ENCODE peak calls at places on chromosomes 3 and 15, in six cellular contexts. Z is CD8-positive, alpha-beta T cell; T is keratinocyte; K is A549; F is IMR-90; B is psoas muscle. U is an unnamed sample.

GRCh38 chr3:53104762-53105161 is 25.5 kb downstream of the RFT1 start:
- DNase-seq in B (no peak), K (no peak), T (no peak), F (no peak), Z (no peak), U (peak)

GRCh38 chr15:84598993-84599392 is 1.8 kb upstream of the ZSCAN2 start:
- DNase-seq in B (no peak), K (peak), Z (no peak), T (no peak), F (peak), U (peak)

GRCh38 chr3:31028766-31029165 is 134.3 kb upstream of the GADL1 start:
- DNase-seq in K (no peak), Z (no peak), B (no peak), T (no peak), F (no peak), U (no peak)

GRCh38 chr3:172307143-172307560 is 141.1 kb downstream of the GHSR start:
- DNase-seq in B (no peak), T (peak), Z (no peak), K (peak), F (peak), U (no peak)

GRCh38 chr3:71681224-71681668 is 44.0 kb downstream of the EIF4E3 start:
- DNase-seq in T (no peak), B (peak), K (peak), F (peak), Z (peak), U (peak)

GRCh38 chr15:29468899-29469298 is 199.3 kb upstream of the NSMCE3 start:
- DNase-seq in Z (no peak), B (no peak), F (no peak), T (no peak), K (no peak), U (no peak)

GRCh38 chr3:25782938-25783660 is at the start of gene NGLY1:
- DNase-seq in Z (peak), T (no peak), B (peak), K (peak), F (peak), U (peak)

GRCh38 chr3:140035856-140036255 is 100.9 kb downstream of the CLSTN2 start:
- DNase-seq in F (no peak), Z (no peak), K (no peak), B (no peak), T (no peak), U (no peak)

GRCh38 chr15:73081321-73081958 is 29.2 kb downstream of the NEO1 start:
- DNase-seq in F (peak), T (no peak), K (peak), B (peak), Z (no peak), U (peak)

GRCh38 chr3:118011910-118012309 is 1022.7 kb downstream of the IGSF11 start:
- DNase-seq in Z (no peak), F (no peak), T (no peak), B (no peak), K (no peak), U (no peak)

GRCh38 chr15:96804754-96805153 is 474.3 kb downstream of the NR2F2 start:
- DNase-seq in F (no peak), Z (no peak), B (no peak), K (no peak), T (no peak), U (no peak)

GRCh38 chr15:44719293-44719999 is 8.1 kb downstream of the B2M start:
- DNase-seq in F (peak), T (no peak), Z (peak), B (no peak), K (no peak), U (no peak)

GRCh38 chr15:62611002-62611401 is 431.5 kb upstream of the TPM1 start:
- DNase-seq in Z (no peak), B (no peak), F (no peak), T (no peak), K (no peak), U (no peak)

GRCh38 chr3:33758874-33759273 is 39.6 kb upstream of the PDCD6IP start:
- DNase-seq in B (no peak), Z (no peak), T (peak), K (no peak), F (no peak), U (peak)

GRCh38 chr3:32399030-32399620 is 7.5 kb downstream of the CMTM7 start:
- DNase-seq in T (no peak), F (peak), K (peak), B (no peak), Z (peak), U (peak)

GRCh38 chr3:171190668-171191067 is 164.1 kb upstream of the SLC2A2 start:
- DNase-seq in Z (no peak), T (no peak), K (no peak), F (peak), B (no peak), U (no peak)

GRCh38 chr3:126412841-126413692 is 18.4 kb downstream of the CFAP100 start:
- DNase-seq in T (no peak), B (no peak), F (no peak), K (no peak), Z (no peak), U (no peak)

DNA sequence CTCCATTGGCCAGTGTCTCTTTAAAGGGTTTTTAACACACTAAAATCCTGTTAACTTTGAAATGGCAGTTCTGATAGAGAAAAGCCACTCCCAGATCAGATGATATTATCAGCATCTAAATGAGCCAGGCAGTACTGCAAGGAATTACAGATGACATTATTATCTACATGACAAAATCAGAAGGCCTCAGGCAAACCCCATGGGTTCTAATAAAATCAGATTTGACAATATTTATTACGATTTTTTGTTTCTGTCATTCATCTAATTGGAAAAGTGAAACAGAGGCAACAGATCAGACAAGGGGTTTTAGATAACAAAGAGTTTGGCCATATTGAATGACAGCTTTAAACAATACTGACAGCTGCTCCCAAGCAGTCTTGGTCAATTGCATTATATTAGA is 112.7 kb downstream of the FEZF2 start:
- DNase-seq in Z (no peak), B (no peak), F (no peak), T (no peak), K (no peak), U (no peak)
- TF ChIP-seq CTCF in Z (no peak), B (no peak), F (no peak), T (no peak), K (no peak), U (no peak)

GRCh38 chr15:101198820-101199219 is 53.0 kb downstream of the CHSY1 start:
- DNase-seq in K (no peak), T (no peak), B (no peak), Z (no peak), F (peak), U (no peak)
- H3K4me3 ChIP-seq in K (no peak), T (no peak), B (no peak), Z (no peak), F (no peak), U (peak)

DNA sequence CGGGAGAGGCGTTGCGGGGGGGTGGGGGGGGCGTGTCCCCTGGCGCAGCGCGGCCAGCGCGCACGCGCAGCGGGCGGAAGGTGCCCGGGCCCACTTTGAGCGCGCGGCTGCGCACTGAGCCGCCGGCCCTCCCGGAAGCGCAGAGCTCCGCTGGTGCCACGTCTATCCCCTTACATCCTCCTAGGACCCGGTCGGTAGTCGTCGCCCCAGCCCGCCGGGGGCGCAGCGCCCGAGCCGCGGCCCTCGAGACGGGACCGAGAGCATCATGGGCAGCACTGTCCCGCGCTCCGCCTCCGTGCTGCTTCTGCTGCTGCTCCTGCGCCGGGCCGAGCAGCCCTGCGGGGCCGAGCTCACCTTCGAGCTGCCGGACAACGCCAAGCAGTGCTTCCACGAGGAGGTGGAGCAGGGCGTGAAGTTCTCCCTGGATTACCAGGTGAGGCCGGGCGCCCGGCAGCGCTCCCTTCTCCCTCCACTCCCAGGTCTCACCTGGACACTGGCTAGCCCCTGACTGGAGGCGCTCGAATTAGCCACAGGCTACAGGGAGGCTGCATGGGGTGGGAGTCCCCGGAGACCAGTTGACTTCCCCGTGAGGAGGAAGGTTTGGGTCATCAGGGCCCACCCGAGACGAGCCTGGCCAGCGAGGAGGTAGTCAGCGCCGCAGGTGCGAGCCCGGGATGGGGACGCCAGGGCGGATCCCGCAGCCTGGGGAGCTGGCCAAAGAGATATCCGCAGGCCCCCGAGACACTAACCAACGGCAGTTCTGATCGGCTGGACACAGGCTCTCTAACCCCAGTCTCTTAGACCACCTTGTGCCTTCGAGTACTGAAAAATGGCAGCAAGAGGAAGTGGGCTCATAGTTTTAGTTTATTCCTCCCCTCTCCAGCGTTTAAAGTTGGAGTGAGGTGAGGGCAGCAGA is at the start of gene TMED3:
- DNase-seq in B (peak), T (peak), Z (peak), K (peak), F (peak), U (peak)
- TF ChIP-seq CTCF in B (no peak), T (peak), Z (no peak), K (peak), F (peak), U (peak)

GRCh38 chr15:65980824-65981456 is 111.6 kb downstream of the RAB11A start:
- DNase-seq in F (peak), Z (no peak), B (peak), T (peak), K (peak), U (peak)
- H3K4me3 ChIP-seq in F (no peak), Z (no peak), B (no peak), T (no peak), K (no peak), U (no peak)